ENCODE peak calls at places on chromosomes 5 and 9, in four cellular contexts. One of them, this sample, is unnamed.

GRCh38 chr9:34518110-34518616 is 4.6 kb downstream of the ENHO start:
- DNase-seq in fibroblast of lung: no peak
- DNase-seq in GM23338: no peak
- DNase-seq in GM12864: no peak
- DNase-seq in this sample: no peak

GRCh38 chr5:177426566-177427210 is at the start of gene GRK6:
- DNase-seq in fibroblast of lung: no peak
- DNase-seq in GM23338: peak
- DNase-seq in GM12864: no peak
- DNase-seq in this sample: no peak

GRCh38 chr5:112417931-112418358 is 1.1 kb downstream of the EPB41L4A start:
- DNase-seq in fibroblast of lung: peak
- DNase-seq in GM23338: peak
- DNase-seq in GM12864: peak
- DNase-seq in this sample: no peak

GRCh38 chr5:39016587-39017275 is 57.5 kb downstream of the RICTOR start:
- DNase-seq in fibroblast of lung: peak
- DNase-seq in GM23338: no peak
- DNase-seq in GM12864: no peak
- DNase-seq in this sample: no peak

GRCh38 chr9:88310310-88310980 is 77.8 kb upstream of the SPIN1 start:
- DNase-seq in fibroblast of lung: no peak
- DNase-seq in GM23338: peak
- DNase-seq in GM12864: no peak
- DNase-seq in this sample: no peak

GRCh38 chr9:122403381-122404002 is 32.7 kb downstream of the PTGS1 start:
- DNase-seq in fibroblast of lung: peak
- DNase-seq in GM23338: no peak
- DNase-seq in GM12864: no peak
- DNase-seq in this sample: no peak

GRCh38 chr5:69502375-69503143 is 10.0 kb downstream of the OCLN start:
- DNase-seq in fibroblast of lung: peak
- DNase-seq in GM23338: no peak
- DNase-seq in GM12864: no peak
- DNase-seq in this sample: no peak

GRCh38 chr5:141778211-141778610 is 96.2 kb upstream of the ARAP3 start:
- DNase-seq in fibroblast of lung: peak
- DNase-seq in GM23338: peak
- DNase-seq in GM12864: no peak
- DNase-seq in this sample: peak

GRCh38 chr5:77771452-77771851 is 4.7 kb downstream of the TBCA start:
- DNase-seq in fibroblast of lung: no peak
- DNase-seq in GM23338: no peak
- DNase-seq in GM12864: no peak
- DNase-seq in this sample: no peak

GRCh38 chr5:59840200-59840601 is 53.3 kb downstream of the PDE4D start:
- DNase-seq in fibroblast of lung: peak
- DNase-seq in GM23338: no peak
- DNase-seq in GM12864: no peak
- DNase-seq in this sample: no peak

GRCh38 chr9:86054695-86055094 is 44.7 kb downstream of the GOLM1 start:
- DNase-seq in fibroblast of lung: no peak
- DNase-seq in GM23338: no peak
- DNase-seq in GM12864: no peak
- DNase-seq in this sample: no peak

GRCh38 chr5:178223196-178223773 is 9.3 kb downstream of the PHYKPL start:
- DNase-seq in fibroblast of lung: no peak
- DNase-seq in GM23338: no peak
- DNase-seq in GM12864: no peak
- DNase-seq in this sample: no peak

GRCh38 chr5:10456583-10457562 is 15.2 kb downstream of the ROPN1L start:
- DNase-seq in fibroblast of lung: peak
- DNase-seq in GM23338: no peak
- DNase-seq in GM12864: no peak
- DNase-seq in this sample: no peak

GRCh38 chr9:97564291-97565175 is 63.1 kb downstream of the TMOD1 start:
- DNase-seq in fibroblast of lung: peak
- DNase-seq in GM23338: no peak
- DNase-seq in GM12864: no peak
- DNase-seq in this sample: no peak

GRCh38 chr5:142520885-142521284 is 165.0 kb downstream of the FGF1 start:
- DNase-seq in fibroblast of lung: peak
- DNase-seq in GM23338: no peak
- DNase-seq in GM12864: no peak
- DNase-seq in this sample: peak

GRCh38 chr5:167451091-167451490 is 840.4 kb upstream of the WWC1 start:
- DNase-seq in fibroblast of lung: no peak
- DNase-seq in GM23338: no peak
- DNase-seq in GM12864: no peak
- DNase-seq in this sample: peak

GRCh38 chr9:91197232-91198181 is 164.2 kb downstream of the AUH start:
- DNase-seq in fibroblast of lung: peak
- DNase-seq in GM23338: peak
- DNase-seq in GM12864: no peak
- DNase-seq in this sample: peak

GRCh38 chr5:54753034-54753433 is 232.4 kb downstream of the ESM1 start:
- DNase-seq in fibroblast of lung: peak
- DNase-seq in GM23338: no peak
- DNase-seq in GM12864: peak
- DNase-seq in this sample: no peak

GRCh38 chr5:127673401-127673800 is 24.5 kb downstream of the CTXN3 start:
- DNase-seq in fibroblast of lung: no peak
- DNase-seq in GM23338: no peak
- DNase-seq in GM12864: no peak
- DNase-seq in this sample: no peak

GRCh38 chr5:67156976-67157583 is 39.5 kb downstream of the CD180 start:
- DNase-seq in fibroblast of lung: peak
- DNase-seq in GM23338: peak
- DNase-seq in GM12864: peak
- DNase-seq in this sample: no peak

GRCh38 chr5:172891716-172892421 is 57.8 kb downstream of the ERGIC1 start:
- DNase-seq in fibroblast of lung: no peak
- DNase-seq in GM23338: no peak
- DNase-seq in GM12864: no peak
- DNase-seq in this sample: no peak

GRCh38 chr5:157986431-157986990 is 127.6 kb upstream of the CLINT1 start:
- DNase-seq in fibroblast of lung: no peak
- DNase-seq in GM23338: no peak
- DNase-seq in GM12864: no peak
- DNase-seq in this sample: no peak

GRCh38 chr5:2071562-2071961 is 188.8 kb upstream of the IRX4 start:
- DNase-seq in fibroblast of lung: no peak
- DNase-seq in GM23338: no peak
- DNase-seq in GM12864: no peak
- DNase-seq in this sample: no peak

GRCh38 chr9:33852216-33852826 is 35.4 kb downstream of the UBE2R2 start:
- DNase-seq in fibroblast of lung: peak
- DNase-seq in GM23338: peak
- DNase-seq in GM12864: no peak
- DNase-seq in this sample: no peak

GRCh38 chr5:131462479-131462878 is 172.6 kb downstream of the RAPGEF6 start:
- DNase-seq in fibroblast of lung: no peak
- DNase-seq in GM23338: no peak
- DNase-seq in GM12864: no peak
- DNase-seq in this sample: no peak

GRCh38 chr5:177470759-177471536 is 2.5 kb downstream of the DBN1 start:
- DNase-seq in fibroblast of lung: peak
- DNase-seq in GM23338: no peak
- DNase-seq in GM12864: no peak
- DNase-seq in this sample: no peak

GRCh38 chr9:13274901-13275641 is 4.4 kb downstream of the MPDZ start:
- DNase-seq in fibroblast of lung: peak
- DNase-seq in GM23338: peak
- DNase-seq in GM12864: no peak
- DNase-seq in this sample: no peak

DNA sequence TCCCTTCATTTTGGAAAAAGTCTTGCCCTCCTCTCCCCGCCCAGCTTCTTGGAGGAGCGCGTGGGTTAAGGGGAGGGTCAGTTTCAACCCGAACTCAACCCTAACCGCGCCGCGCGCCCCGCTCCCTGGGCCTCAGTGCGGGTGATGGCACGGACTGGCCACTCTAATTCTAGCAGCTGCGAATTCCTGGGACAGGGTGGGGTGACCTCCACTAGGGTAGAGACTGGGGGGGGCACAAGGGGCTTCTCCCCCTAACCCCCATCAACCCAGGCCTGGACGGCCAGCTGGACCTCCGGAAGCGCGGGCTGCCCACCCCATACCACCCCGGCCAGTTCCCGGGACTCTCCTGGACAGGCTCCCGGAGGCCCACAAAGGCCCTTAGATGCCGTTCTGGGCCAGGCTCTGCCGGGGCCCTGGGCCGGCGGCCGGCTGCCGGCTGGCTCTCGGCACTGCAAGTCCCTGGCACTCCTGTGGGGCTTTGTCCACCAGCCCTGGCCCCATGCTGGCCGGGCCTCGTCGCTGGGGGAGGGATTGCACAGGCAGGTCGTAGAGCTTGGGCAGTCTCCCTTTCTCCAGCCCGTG is 7.2 kb upstream of the PSD2 start:
- DNase-seq in fibroblast of lung: no peak
- DNase-seq in GM23338: peak
- DNase-seq in GM12864: no peak
- DNase-seq in this sample: no peak
- TF ChIP-seq CTCF in fibroblast of lung: no peak
- TF ChIP-seq CTCF in GM23338: no peak
- TF ChIP-seq CTCF in GM12864: no peak
- TF ChIP-seq CTCF in this sample: no peak

GRCh38 chr5:148379340-148379739 is 4.4 kb upstream of the FBXO38 start:
- DNase-seq in fibroblast of lung: no peak
- DNase-seq in GM23338: no peak
- DNase-seq in GM12864: no peak
- DNase-seq in this sample: no peak

GRCh38 chr5:148383564-148384388 is at the start of gene FBXO38:
- DNase-seq in fibroblast of lung: peak
- DNase-seq in GM23338: peak
- DNase-seq in GM12864: peak
- DNase-seq in this sample: peak

GRCh38 chr5:148384389-148384756 is 615 bp downstream of the FBXO38 start:
- DNase-seq in fibroblast of lung: peak
- DNase-seq in GM23338: peak
- DNase-seq in GM12864: no peak
- DNase-seq in this sample: no peak

GRCh38 chr5:148382961-148383360 is 797 bp upstream of the FBXO38 start:
- DNase-seq in fibroblast of lung: no peak
- DNase-seq in GM23338: no peak
- DNase-seq in GM12864: no peak
- DNase-seq in this sample: no peak

DNA sequence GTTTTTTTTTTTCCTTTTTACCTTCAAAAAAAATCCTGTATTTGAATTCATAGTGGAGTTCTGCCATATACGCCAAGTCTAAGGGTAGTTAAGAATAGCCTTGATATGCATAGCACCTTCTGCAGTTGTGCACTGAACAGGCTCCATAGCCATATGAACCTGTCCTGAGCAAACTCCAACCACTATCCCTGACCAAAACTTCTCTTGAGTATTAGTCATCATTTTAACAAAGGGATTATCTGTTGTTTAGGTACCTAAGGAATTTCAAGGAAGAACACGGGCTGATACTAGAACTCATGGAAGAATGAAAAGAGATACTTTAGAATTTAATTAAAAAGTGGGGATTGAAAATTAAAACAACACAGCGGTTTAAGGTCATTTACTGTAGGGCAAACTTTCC is 1.9 kb upstream of the FBXO38 start:
- DNase-seq in fibroblast of lung: peak
- DNase-seq in GM23338: no peak
- DNase-seq in GM12864: no peak
- DNase-seq in this sample: no peak
- H3K4me3 ChIP-seq in fibroblast of lung: no peak
- H3K4me3 ChIP-seq in GM23338: no peak
- H3K4me3 ChIP-seq in GM12864: no peak
- H3K4me3 ChIP-seq in this sample: no peak

DNA sequence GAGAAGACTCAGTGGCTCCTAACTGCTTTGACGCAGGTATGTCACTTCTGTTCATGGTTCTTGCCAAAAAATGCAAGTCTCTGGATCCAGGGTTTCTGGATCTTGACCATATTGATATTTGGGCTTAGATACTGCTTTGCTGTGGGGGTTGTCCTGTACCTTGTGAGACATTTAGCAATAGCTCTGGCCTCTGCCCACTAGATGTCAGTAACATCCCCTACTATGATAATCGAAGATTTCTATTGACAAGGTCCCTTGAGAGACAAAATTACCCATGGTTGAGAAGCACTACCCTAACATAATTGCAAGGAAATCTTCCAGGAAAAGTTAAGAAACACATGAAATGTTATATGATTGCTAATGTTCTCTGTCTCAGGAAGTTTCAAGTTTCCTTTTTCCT is 285.4 kb downstream of the TMEM232 start:
- DNase-seq in fibroblast of lung: peak
- DNase-seq in GM23338: peak
- DNase-seq in GM12864: no peak
- DNase-seq in this sample: peak
- TF ChIP-seq CTCF in fibroblast of lung: peak
- TF ChIP-seq CTCF in GM23338: peak
- TF ChIP-seq CTCF in GM12864: peak
- TF ChIP-seq CTCF in this sample: peak

GRCh38 chr5:3598236-3598635 is 2.6 kb downstream of the IRX1 start:
- DNase-seq in fibroblast of lung: peak
- DNase-seq in GM23338: no peak
- DNase-seq in GM12864: no peak
- DNase-seq in this sample: no peak
- H3K4me3 ChIP-seq in fibroblast of lung: no peak
- H3K4me3 ChIP-seq in GM23338: peak
- H3K4me3 ChIP-seq in GM12864: no peak
- H3K4me3 ChIP-seq in this sample: peak

DNA sequence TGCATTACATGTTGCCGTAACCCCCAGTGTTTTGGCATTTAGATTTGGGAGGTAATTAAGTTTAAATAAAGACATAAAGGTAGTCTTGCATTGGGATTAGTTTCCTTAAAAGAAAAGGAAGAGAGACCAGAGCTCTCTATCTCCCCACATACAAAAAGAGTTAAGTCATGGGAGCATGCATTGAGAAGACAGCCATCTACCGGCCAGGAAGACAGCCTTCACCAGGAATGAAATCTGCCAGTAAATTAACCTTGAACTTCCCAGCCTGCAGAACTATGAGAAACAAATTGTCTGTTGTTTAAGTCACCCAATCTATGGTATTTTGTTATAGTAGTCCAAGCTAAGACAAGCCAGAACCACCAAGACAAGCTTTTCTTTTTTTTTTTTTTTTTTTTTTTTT is 567.0 kb upstream of the CDH18 start:
- DNase-seq in fibroblast of lung: no peak
- DNase-seq in GM23338: peak
- DNase-seq in GM12864: no peak
- DNase-seq in this sample: no peak
- TF ChIP-seq CTCF in fibroblast of lung: no peak
- TF ChIP-seq CTCF in GM23338: peak
- TF ChIP-seq CTCF in GM12864: no peak
- TF ChIP-seq CTCF in this sample: no peak

GRCh38 chr9:135075234-135076142 is 12.0 kb upstream of the OLFM1 start:
- DNase-seq in fibroblast of lung: peak
- DNase-seq in GM23338: peak
- DNase-seq in GM12864: no peak
- DNase-seq in this sample: no peak
- H3K4me3 ChIP-seq in fibroblast of lung: no peak
- H3K4me3 ChIP-seq in GM23338: peak
- H3K4me3 ChIP-seq in GM12864: no peak
- H3K4me3 ChIP-seq in this sample: no peak